ENCODE peak calls at places on chromosomes 5 and 9, in four cellular contexts. P is WTC11, K is HepG2, X is K562. Q is an unnamed sample.
A peak's percentile ranks its signal among the peaks of the same experiment; 100 is the strongest.

GRCh38 chr9:20427359-20427758 is 194.9 kb downstream of the MLLT3 start:
- DNase-seq in P (no peak), K (no peak), X (no peak), Q (no peak)

GRCh38 chr9:93569775-93570174 is 6.6 kb upstream of the PHF2 start:
- DNase-seq in P (no peak), K (no peak), X (no peak), Q (no peak)

GRCh38 chr9:88388886-88389617 is 808 bp downstream of the SPIN1 start:
- DNase-seq in P (peak; percentile 63), K (peak; percentile 66), X (peak; percentile 87), Q (no peak)

GRCh38 chr9:33818167-33818831 is 1.3 kb downstream of the UBE2R2 start:
- DNase-seq in P (no peak), K (peak; percentile 47), X (no peak), Q (no peak)

GRCh38 chr5:151811593-151812321 is 40.0 kb downstream of the G3BP1 start:
- DNase-seq in P (no peak), K (no peak), X (no peak), Q (no peak)

GRCh38 chr5:162190-162564 is 29.1 kb upstream of the LRRC14B start:
- DNase-seq in P (peak; percentile 7), K (no peak), X (no peak), Q (no peak)

GRCh38 chr9:33329117-33329563 is 38.8 kb downstream of the NFX1 start:
- DNase-seq in P (no peak), K (no peak), X (no peak), Q (no peak)

GRCh38 chr9:136228107-136228875 is 17.3 kb downstream of the QSOX2 start:
- DNase-seq in P (no peak), K (peak; percentile 13), X (no peak), Q (no peak)

GRCh38 chr9:137971477-137972138 is 94.0 kb downstream of the CACNA1B start:
- DNase-seq in P (no peak), K (no peak), X (no peak), Q (no peak)

GRCh38 chr5:23433534-23434306 is 73.7 kb upstream of the PRDM9 start:
- DNase-seq in P (no peak), K (no peak), X (no peak), Q (no peak)

GRCh38 chr9:71984388-71985069 is 73.1 kb downstream of the C9orf85 start:
- DNase-seq in P (no peak), K (no peak), X (no peak), Q (no peak)

GRCh38 chr5:43854697-43855292 is 251.8 kb downstream of the NNT start:
- DNase-seq in P (no peak), K (no peak), X (no peak), Q (no peak)

GRCh38 chr9:72753261-72753893 is 199.5 kb downstream of the ALDH1A1 start:
- DNase-seq in P (no peak), K (no peak), X (no peak), Q (no peak)

GRCh38 chr9:132082188-132082587 is 2.5 kb upstream of the MED27 start:
- DNase-seq in P (no peak), K (no peak), X (no peak), Q (no peak)

GRCh38 chr5:37553720-37554402 is 174.7 kb downstream of the WDR70 start:
- DNase-seq in P (no peak), K (no peak), X (no peak), Q (no peak)

GRCh38 chr9:117491491-117491890 is 76.6 kb upstream of the ASTN2 start:
- DNase-seq in P (no peak), K (peak; percentile 88), X (no peak), Q (no peak)

GRCh38 chr9:107789001-107789710 is 299.6 kb upstream of the KLF4 start:
- DNase-seq in P (no peak), K (no peak), X (no peak), Q (no peak)

GRCh38 chr5:139882961-139883539 is 87.4 kb downstream of the PSD2 start:
- DNase-seq in P (no peak), K (no peak), X (peak; percentile 30), Q (no peak)

GRCh38 chr5:74035521-74035937 is 409.5 kb downstream of the ARHGEF28 start:
- DNase-seq in P (peak; percentile 20), K (peak; percentile 49), X (no peak), Q (peak; percentile 59)

GRCh38 chr9:107437716-107438115 is 51.9 kb downstream of the KLF4 start:
- DNase-seq in P (peak; percentile 18), K (no peak), X (no peak), Q (no peak)

GRCh38 chr5:36079200-36079761 is 12.6 kb upstream of the UGT3A2 start:
- DNase-seq in P (peak; percentile 31), K (peak; percentile 55), X (peak; percentile 58), Q (peak; percentile 11)

GRCh38 chr5:20041326-20041977 is 53.5 kb upstream of the CDH18 start:
- DNase-seq in P (no peak), K (no peak), X (no peak), Q (no peak)

GRCh38 chr5:65695896-65696295 is 26.0 kb downstream of the SGTB start:
- DNase-seq in P (no peak), K (no peak), X (no peak), Q (no peak)

GRCh38 chr5:90161399-90161798 is 248.2 kb downstream of the CETN3 start:
- DNase-seq in P (peak; percentile 67), K (peak; percentile 18), X (peak; percentile 9), Q (no peak)

GRCh38 chr9:87271696-87272477 is 225.8 kb upstream of the DAPK1 start:
- DNase-seq in P (no peak), K (no peak), X (no peak), Q (peak; percentile 51)

GRCh38 chr5:146213210-146213838 is 9.9 kb downstream of the RBM27 start:
- DNase-seq in P (no peak), K (peak; percentile 89), X (no peak), Q (no peak)

GRCh38 chr5:149024477-149024876 is 38.4 kb downstream of the SH3TC2 start:
- DNase-seq in P (no peak), K (no peak), X (no peak), Q (no peak)

GRCh38 chr5:42612997-42613396 is 143.6 kb upstream of the CCDC152 start:
- DNase-seq in P (no peak), K (no peak), X (no peak), Q (no peak)

GRCh38 chr5:89277791-89278190 is 394.8 kb upstream of the MEF2C start:
- DNase-seq in P (no peak), K (no peak), X (no peak), Q (no peak)

GRCh38 chr9:113798062-113799030 is 77.8 kb upstream of the ZNF618 start:
- DNase-seq in P (no peak), K (no peak), X (no peak), Q (no peak)

GRCh38 chr9:88973281-88974045 is 17.8 kb upstream of the S1PR3 start:
- DNase-seq in P (no peak), K (no peak), X (no peak), Q (no peak)

GRCh38 chr9:106111039-106111740 is 416.8 kb downstream of the TMEM38B start:
- DNase-seq in P (no peak), K (no peak), X (no peak), Q (no peak)

GRCh38 chr9:138101444-138102234 is 224.1 kb downstream of the CACNA1B start:
- DNase-seq in P (peak; percentile 8), K (no peak), X (no peak), Q (no peak)

GRCh38 chr5:120108586-120109254 is 355.4 kb upstream of the PRR16 start:
- DNase-seq in P (no peak), K (no peak), X (no peak), Q (no peak)

DNA sequence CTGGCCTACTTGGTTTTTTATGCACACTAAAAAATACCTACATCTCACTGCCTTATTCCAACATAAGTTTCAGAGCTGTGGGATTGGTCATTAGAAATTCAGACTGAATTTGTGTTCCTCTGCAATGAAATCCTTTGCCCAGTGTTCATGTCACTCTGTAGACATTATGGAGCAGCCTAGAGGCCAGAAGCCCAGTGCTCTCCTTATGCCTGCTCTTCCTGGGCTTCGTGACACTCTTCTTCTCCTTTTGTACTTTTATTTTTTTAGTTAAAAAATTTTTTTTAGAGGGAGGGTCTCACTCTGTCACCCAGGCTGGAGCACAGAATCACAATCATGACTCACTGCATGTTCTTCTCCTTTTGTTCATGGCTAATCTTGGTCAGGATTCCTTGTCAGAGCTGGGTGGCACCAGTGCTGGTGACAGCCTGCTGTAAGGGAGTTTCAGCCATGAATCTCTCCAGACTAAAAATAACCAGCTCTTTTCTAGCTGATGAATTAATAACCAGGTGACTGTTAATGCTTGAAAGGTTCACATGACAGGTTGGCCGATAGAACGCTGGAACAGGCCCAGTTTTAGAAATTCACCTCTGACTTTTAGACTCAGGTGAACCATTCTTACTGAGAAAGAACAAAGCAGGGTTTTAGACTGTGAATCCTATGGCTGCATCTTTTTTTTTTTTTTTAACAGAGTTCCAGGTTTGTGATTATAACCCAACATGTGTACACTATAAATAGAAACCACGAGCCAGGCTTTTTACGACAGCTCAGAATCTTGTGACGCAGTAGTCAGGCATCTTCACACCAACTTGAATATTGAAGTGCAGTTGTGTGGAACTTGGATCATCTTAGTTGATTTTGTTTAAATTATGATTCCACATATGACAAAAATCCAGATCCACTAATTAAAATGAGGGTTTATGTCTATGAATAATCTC is 34.0 kb upstream of the C5orf47 start:
- DNase-seq in P (no peak), K (no peak), X (no peak), Q (no peak)
- TF ChIP-seq CBFB in P (no peak), K (no peak), X (no peak), Q (no peak)

DNA sequence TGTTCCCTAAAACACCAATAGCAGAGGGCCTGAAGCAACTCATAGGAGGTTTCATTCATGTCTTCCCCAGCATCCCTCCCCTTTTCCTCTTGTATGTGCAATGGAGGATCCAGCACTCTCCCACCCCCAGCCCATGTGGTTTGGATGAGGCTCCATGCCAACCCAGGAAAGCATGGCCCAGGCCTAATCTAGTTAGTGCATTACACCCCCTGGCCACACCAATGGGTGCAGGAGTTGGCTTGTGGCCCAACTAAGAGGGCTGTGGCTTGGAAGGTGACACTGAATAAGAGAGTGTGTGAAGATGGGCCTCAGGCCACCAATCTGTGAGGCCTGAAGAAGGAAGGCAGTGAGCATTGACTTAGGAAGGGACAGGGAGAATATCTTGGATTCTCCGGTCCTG is 70.8 kb upstream of the SMIM23 start:
- DNase-seq in P (no peak), K (no peak), X (no peak), Q (no peak)
- TF ChIP-seq CBFB in P (no peak), K (no peak), X (no peak), Q (no peak)

GRCh38 chr5:177067491-177067890 is 19.2 kb upstream of the FGFR4 start:
- DNase-seq in P (no peak), K (no peak), X (no peak), Q (no peak)

GRCh38 chr5:177077335-177077734 is 9.4 kb upstream of the FGFR4 start:
- DNase-seq in P (no peak), K (no peak), X (no peak), Q (no peak)

GRCh38 chr5:177070536-177071191 is 16.1 kb upstream of the FGFR4 start:
- DNase-seq in P (no peak), K (no peak), X (no peak), Q (peak; percentile 2)

GRCh38 chr5:177066227-177066626 is 20.5 kb upstream of the FGFR4 start:
- DNase-seq in P (no peak), K (no peak), X (no peak), Q (no peak)

GRCh38 chr5:177071671-177072385 is 14.9 kb upstream of the FGFR4 start:
- DNase-seq in P (peak; percentile 76), K (peak; percentile 86), X (peak; percentile 73), Q (peak; percentile 56)
- TF ChIP-seq CBFB in P (no peak), K (no peak), X (no peak), Q (no peak)

DNA sequence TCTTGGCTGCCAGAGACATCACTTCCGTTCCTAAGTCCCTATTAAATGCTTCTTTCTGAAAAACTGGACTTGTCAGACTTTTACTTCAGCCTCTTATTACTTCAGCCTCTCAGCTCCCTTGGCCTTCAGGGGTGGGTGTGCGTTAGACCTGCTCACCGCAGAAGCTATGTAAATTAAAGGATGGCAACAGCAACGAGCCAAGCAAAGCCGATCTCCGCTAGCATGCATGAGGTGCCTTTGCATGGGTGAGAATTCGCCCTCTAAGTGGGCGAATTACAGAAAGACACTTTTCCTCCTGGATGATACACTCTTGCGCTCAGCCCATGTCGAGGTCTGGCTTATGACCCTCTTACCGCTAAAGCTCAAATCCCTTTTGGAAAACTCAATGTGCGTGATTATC is 10.9 kb upstream of the IL3 start:
- DNase-seq in P (no peak), K (no peak), X (no peak), Q (no peak)
- TF ChIP-seq CBFB in P (no peak), K (no peak), X (no peak), Q (no peak)

Q was measured in GM12878.